ENCODE peak calls at places on chromosomes 16 and 17, in six cellular contexts. R is COLO829, G is brain pericyte, O is T-helper 9 cell, E is cerebellar nuclear complex, N is mesenchymal stem cell. C is an unnamed sample.

GRCh38 chr16:58345574-58346354 is 46.5 kb upstream of the GINS3 start:
- DNase-seq in R (no peak), G (no peak), O (no peak), E (no peak), N (no peak), C (no peak)

GRCh38 chr17:13393841-13394710 is 207.7 kb downstream of the HS3ST3A1 start:
- DNase-seq in R (no peak), G (no peak), O (no peak), E (no peak), N (peak; percentile 13), C (no peak)

GRCh38 chr17:78159575-78160158 is 8.7 kb upstream of the SYNGR2 start:
- DNase-seq in R (no peak), G (no peak), O (no peak), E (no peak), N (peak; percentile 65), C (peak; percentile 88)

GRCh38 chr17:27315322-27315721 is 21.4 kb downstream of the WSB1 start:
- DNase-seq in R (no peak), G (no peak), O (no peak), E (no peak), N (no peak), C (no peak)

GRCh38 chr16:630815-631405 is at the start of gene WFIKKN1:
- DNase-seq in R (no peak), G (no peak), O (no peak), E (no peak), N (no peak), C (no peak)

GRCh38 chr17:20155258-20156195 is 146.4 kb downstream of the SPECC1 start:
- DNase-seq in R (peak; percentile 95), G (peak; percentile 71), O (peak; percentile 92), E (peak; percentile 2), N (peak; percentile 96), C (peak; percentile 99)

GRCh38 chr17:35087731-35088646 is 24.5 kb upstream of the RFFL start:
- DNase-seq in R (no peak), G (no peak), O (peak; percentile 7), E (peak; percentile 12), N (peak; percentile 80), C (no peak)

GRCh38 chr16:20236890-20237289 is 90.4 kb downstream of the GP2 start:
- DNase-seq in R (no peak), G (no peak), O (no peak), E (no peak), N (no peak), C (no peak)

GRCh38 chr17:49106366-49107210 is 26.0 kb upstream of the B4GALNT2 start:
- DNase-seq in R (no peak), G (no peak), O (no peak), E (no peak), N (peak; percentile 93), C (no peak)

GRCh38 chr16:57846078-57846697 is 43.9 kb upstream of the KIFC3 start:
- DNase-seq in R (no peak), G (no peak), O (no peak), E (no peak), N (no peak), C (no peak)

GRCh38 chr16:3637371-3637923 is 17.0 kb upstream of the DNASE1 start:
- DNase-seq in R (no peak), G (no peak), O (no peak), E (no peak), N (peak; percentile 60), C (no peak)

GRCh38 chr16:22423716-22424115 is 49.3 kb upstream of the CDR2 start:
- DNase-seq in R (no peak), G (no peak), O (no peak), E (no peak), N (no peak), C (no peak)

GRCh38 chr16:87424260-87424659 is 32.1 kb downstream of the MAP1LC3B start:
- DNase-seq in R (no peak), G (no peak), O (no peak), E (no peak), N (no peak), C (no peak)

GRCh38 chr16:84574191-84574590 is 43.7 kb downstream of the COTL1 start:
- DNase-seq in R (no peak), G (no peak), O (no peak), E (no peak), N (no peak), C (no peak)

GRCh38 chr17:55487727-55488436 is 23.4 kb downstream of the SMIM36 start:
- DNase-seq in R (no peak), G (no peak), O (no peak), E (no peak), N (peak; percentile 53), C (no peak)

GRCh38 chr16:50568187-50568830 is 20.1 kb downstream of the NKD1 start:
- DNase-seq in R (no peak), G (no peak), O (no peak), E (no peak), N (no peak), C (no peak)

GRCh38 chr17:79001190-79002020 is 8.2 kb downstream of the CANT1 start:
- DNase-seq in R (no peak), G (no peak), O (no peak), E (no peak), N (no peak), C (peak; percentile 55)

GRCh38 chr17:61335845-61336655 is 63.6 kb upstream of the TBX2 start:
- DNase-seq in R (no peak), G (no peak), O (no peak), E (no peak), N (no peak), C (no peak)

GRCh38 chr17:9982159-9982558 is 77.1 kb upstream of the RCVRN start:
- DNase-seq in R (no peak), G (no peak), O (no peak), E (peak; percentile 38), N (no peak), C (no peak)

GRCh38 chr17:74959826-74960738 is 12.5 kb downstream of the HID1 start:
- DNase-seq in R (no peak), G (no peak), O (no peak), E (no peak), N (no peak), C (no peak)

GRCh38 chr16:21598676-21599157 is 660 bp upstream of the METTL9 start:
- DNase-seq in R (no peak), G (no peak), O (peak; percentile 11), E (no peak), N (no peak), C (no peak)

GRCh38 chr17:43713494-43714162 is 45.0 kb downstream of the SOST start:
- DNase-seq in R (no peak), G (no peak), O (no peak), E (no peak), N (peak; percentile 42), C (no peak)

GRCh38 chr17:65723356-65723928 is 162.0 kb upstream of the AXIN2 start:
- DNase-seq in R (peak; percentile 45), G (no peak), O (no peak), E (no peak), N (no peak), C (no peak)

GRCh38 chr16:4537376-4538066 is 1.1 kb downstream of the CDIP1 start:
- DNase-seq in R (no peak), G (no peak), O (no peak), E (no peak), N (peak; percentile 25), C (no peak)

GRCh38 chr17:63029520-63029919 is 63.5 kb downstream of the TANC2 start:
- DNase-seq in R (no peak), G (no peak), O (no peak), E (no peak), N (peak; percentile 11), C (no peak)

GRCh38 chr16:10729649-10730048 is 14.0 kb upstream of the NUBP1 start:
- DNase-seq in R (peak; percentile 79), G (no peak), O (no peak), E (peak; percentile 12), N (no peak), C (peak; percentile 75)

GRCh38 chr16:30032083-30032819 is 1.2 kb upstream of the TLCD3B start:
- DNase-seq in R (no peak), G (no peak), O (peak; percentile 49), E (peak; percentile 36), N (peak; percentile 66), C (no peak)

GRCh38 chr16:81645303-81645702 is 133.8 kb upstream of the PLCG2 start:
- DNase-seq in R (no peak), G (peak; percentile 83), O (no peak), E (peak; percentile 66), N (peak; percentile 95), C (no peak)

GRCh38 chr17:8807070-8807550 is 7.9 kb upstream of the MFSD6L start:
- DNase-seq in R (no peak), G (no peak), O (no peak), E (no peak), N (peak; percentile 6), C (no peak)

GRCh38 chr17:65278050-65278819 is 141.1 kb downstream of the RGS9 start:
- DNase-seq in R (peak; percentile 77), G (no peak), O (no peak), E (no peak), N (peak; percentile 65), C (no peak)

GRCh38 chr17:5631958-5632357 is 47.6 kb upstream of the NLRP1 start:
- DNase-seq in R (no peak), G (no peak), O (no peak), E (no peak), N (no peak), C (no peak)

GRCh38 chr16:30655815-30656347 is 2.4 kb upstream of the FBRS start:
- DNase-seq in R (no peak), G (no peak), O (no peak), E (no peak), N (no peak), C (no peak)

GRCh38 chr17:36689089-36689667 is 87.8 kb downstream of the MRM1 start:
- DNase-seq in R (no peak), G (no peak), O (no peak), E (peak; percentile 8), N (no peak), C (no peak)

GRCh38 chr17:44587339-44587738 is 30.1 kb downstream of the FZD2 start:
- DNase-seq in R (peak; percentile 74), G (no peak), O (no peak), E (no peak), N (peak; percentile 97), C (peak; percentile 84)

GRCh38 chr16:53084141-53084541 is 29.4 kb downstream of the CHD9 start:
- DNase-seq in R (no peak), G (no peak), O (no peak), E (no peak), N (no peak), C (no peak)